ENCODE peak calls at places on chromosomes 7 and 10, in six cellular contexts. P is Peyer's patch, V is colonic mucosa, D is cardiac muscle cell, J is lower lobe of right lung, E is A549. Y is an unnamed sample. For H3K4me1, the result is how much of the 10 kb centered on the place peaks cover.

GRCh38 chr7:111833461-111833860 is 271.2 kb upstream of the IMMP2L start:
- DNase-seq in P (no peak), V (no peak), D (no peak), J (no peak), E (no peak), Y (no peak)

GRCh38 chr7:100547872-100548271 is 8.9 kb downstream of the AGFG2 start:
- DNase-seq in P (no peak), V (no peak), D (peak), J (no peak), E (no peak), Y (no peak)

GRCh38 chr7:140360697-140361229 is 37.6 kb downstream of the SLC37A3 start:
- DNase-seq in P (no peak), V (no peak), D (no peak), J (no peak), E (no peak), Y (no peak)

GRCh38 chr7:128322040-128322643 is 21.6 kb downstream of the RBM28 start:
- DNase-seq in P (no peak), V (no peak), D (peak), J (no peak), E (peak), Y (no peak)

GRCh38 chr7:53504914-53505313 is 469.5 kb downstream of the POM121L12 start:
- DNase-seq in P (no peak), V (no peak), D (no peak), J (no peak), E (no peak), Y (no peak)

GRCh38 chr7:96299496-96299895 is 22.4 kb downstream of the SLC25A13 start:
- DNase-seq in P (no peak), V (no peak), D (peak), J (no peak), E (no peak), Y (no peak)

GRCh38 chr10:31490858-31491504 is 172.0 kb downstream of the ZEB1 start:
- DNase-seq in P (no peak), V (no peak), D (peak), J (no peak), E (peak), Y (no peak)

GRCh38 chr7:106050743-106051110 is 61.4 kb downstream of the SYPL1 start:
- DNase-seq in P (no peak), V (no peak), D (peak), J (no peak), E (no peak), Y (no peak)

GRCh38 chr10:569961-570630 is 119.4 kb downstream of the DIP2C start:
- DNase-seq in P (no peak), V (no peak), D (no peak), J (no peak), E (no peak), Y (no peak)

GRCh38 chr10:11177926-11178453 is 160.3 kb downstream of the CELF2 start:
- DNase-seq in P (peak), V (no peak), D (no peak), J (peak), E (no peak), Y (no peak)

GRCh38 chr7:134886353-134887057 is 99.8 kb upstream of the AGBL3 start:
- DNase-seq in P (no peak), V (no peak), D (peak), J (no peak), E (no peak), Y (peak)

GRCh38 chr7:134083766-134084487 is 43.2 kb upstream of the LRGUK start:
- DNase-seq in P (no peak), V (no peak), D (no peak), J (no peak), E (no peak), Y (no peak)

GRCh38 chr7:50379082-50379481 is 71.1 kb downstream of the FIGNL1 start:
- DNase-seq in P (no peak), V (no peak), D (no peak), J (no peak), E (no peak), Y (no peak)

GRCh38 chr7:55206235-55207029 is 158.7 kb upstream of the LANCL2 start:
- DNase-seq in P (no peak), V (no peak), D (no peak), J (no peak), E (no peak), Y (no peak)

GRCh38 chr7:105768117-105768516 is 108.3 kb downstream of the ATXN7L1 start:
- DNase-seq in P (no peak), V (no peak), D (no peak), J (no peak), E (no peak), Y (no peak)

GRCh38 chr10:15405319-15405718 is 34.2 kb upstream of the FAM171A1 start:
- DNase-seq in P (no peak), V (no peak), D (no peak), J (no peak), E (no peak), Y (no peak)

GRCh38 chr10:5283305-5284158 is 81.2 kb upstream of the UCN3 start:
- DNase-seq in P (no peak), V (peak), D (peak), J (peak), E (peak), Y (no peak)

GRCh38 chr10:19638173-19638872 is 177.9 kb upstream of the PLXDC2 start:
- DNase-seq in P (no peak), V (no peak), D (peak), J (no peak), E (peak), Y (no peak)

GRCh38 chr7:105664816-105665525 is 83.7 kb upstream of the EFCAB10 start:
- DNase-seq in P (no peak), V (no peak), D (peak), J (no peak), E (peak), Y (no peak)

GRCh38 chr10:71244638-71245419 is 32.5 kb downstream of the UNC5B start:
- DNase-seq in P (no peak), V (no peak), D (peak), J (peak), E (no peak), Y (peak)

GRCh38 chr7:151114151-151115090 is 28.1 kb downstream of the AGAP3 start:
- DNase-seq in P (no peak), V (peak), D (peak), J (peak), E (no peak), Y (peak)

GRCh38 chr10:62817120-62817762 is 1.1 kb upstream of the EGR2 start:
- DNase-seq in P (peak), V (peak), D (peak), J (peak), E (peak), Y (peak)

GRCh38 chr7:137932881-137933269 is 69.0 kb downstream of the CREB3L2 start:
- DNase-seq in P (no peak), V (no peak), D (peak), J (no peak), E (peak), Y (no peak)
- H3K4me1 ChIP-seq in P (under half), V (under half), D (half or more), J (half or more), E (under half), Y (under half)

GRCh38 chr10:93224005-93224779 is 150.5 kb downstream of the CYP26A1 start:
- DNase-seq in P (no peak), V (no peak), D (no peak), J (no peak), E (peak), Y (peak)
- TF ChIP-seq CTCF in P (peak), V (no peak), D (no peak), J (no peak), E (peak), Y (no peak)

GRCh38 chr7:22147113-22147512 is 201.4 kb upstream of the CDCA7L start:
- DNase-seq in P (no peak), V (no peak), D (no peak), J (no peak), E (no peak), Y (no peak)
- H3K4me3 ChIP-seq in P (no peak), V (no peak), D (no peak), J (no peak), E (no peak), Y (no peak)

GRCh38 chr7:143240323-143241168 is 18.7 kb downstream of the TAS2R40 start:
- DNase-seq in P (peak), V (peak), D (peak), J (no peak), E (peak), Y (no peak)
- H3K4me1 ChIP-seq in P (under half), V (under half), D (under half), J (under half), E (under half), Y (under half)

GRCh38 chr7:9106747-9107146 is 673.3 kb downstream of the NXPH1 start:
- DNase-seq in P (no peak), V (no peak), D (no peak), J (no peak), E (no peak), Y (no peak)
- TF ChIP-seq CTCF in P (no peak), V (no peak), D (no peak), J (no peak), E (no peak), Y (no peak)

GRCh38 chr10:22475857-22476600 is 130.7 kb downstream of the SPAG6 start:
- DNase-seq in P (no peak), V (no peak), D (no peak), J (no peak), E (peak), Y (no peak)
- H3K4me3 ChIP-seq in P (peak), V (peak), D (peak), J (peak), E (peak), Y (no peak)

DNA sequence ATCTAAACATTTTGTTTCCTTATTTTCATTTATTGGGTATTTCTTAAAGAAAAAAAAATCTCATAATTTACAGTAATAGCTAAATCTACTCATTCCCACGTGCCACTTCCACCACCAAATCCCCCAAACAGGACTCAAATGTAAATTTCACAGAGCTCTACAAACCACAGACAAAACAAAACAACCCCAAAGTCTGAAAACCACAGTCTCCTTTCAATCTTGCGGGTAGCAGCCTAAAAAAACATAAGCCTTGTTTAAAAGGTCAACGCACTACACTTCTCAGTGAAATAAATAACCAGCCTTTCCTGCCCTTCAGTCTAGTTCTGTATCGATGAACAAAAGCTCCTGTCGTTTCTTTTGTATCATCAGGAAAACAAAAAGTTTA is 121.8 kb upstream of the AFAP1L2 start:
- DNase-seq in P (peak), V (no peak), D (peak), J (no peak), E (no peak), Y (no peak)
- H3K4me1 ChIP-seq in P (under half), V (under half), D (under half), J (under half), E (under half), Y (under half)

DNA sequence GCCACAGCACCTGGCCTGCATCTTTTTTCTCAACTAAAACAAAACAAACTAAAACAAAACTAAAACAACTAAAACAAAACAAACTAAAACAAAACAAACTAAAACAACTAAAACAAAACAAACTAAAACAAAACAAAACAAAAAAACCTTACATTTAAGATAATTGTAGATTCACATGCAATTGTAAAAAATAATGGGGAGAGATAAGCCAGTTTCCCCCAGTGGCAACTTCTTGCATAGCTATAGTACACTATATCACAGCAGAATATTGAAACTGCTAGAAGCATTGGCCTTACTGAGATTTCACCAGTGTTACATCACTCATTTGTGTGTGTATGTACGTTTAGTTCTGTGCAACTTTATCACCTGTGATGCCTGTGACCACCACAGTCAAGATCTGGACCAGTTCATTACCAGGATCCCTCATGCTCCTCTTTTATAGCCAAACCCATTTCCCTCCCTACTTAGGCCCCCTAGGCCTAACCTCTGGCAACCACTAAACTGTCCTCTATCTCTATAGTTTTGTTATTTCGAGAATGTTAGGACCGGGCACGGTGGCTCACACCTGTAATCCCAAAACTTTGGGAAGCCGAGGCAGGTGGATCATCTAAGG is 9.3 kb downstream of the FXYD4 start:
- DNase-seq in P (no peak), V (no peak), D (peak), J (no peak), E (peak), Y (no peak)
- TF ChIP-seq CTCF in P (no peak), V (no peak), D (peak), J (no peak), E (no peak), Y (no peak)

GRCh38 chr7:519974-520458 is 370 bp upstream of the PDGFA start:
- DNase-seq in P (no peak), V (no peak), D (peak), J (peak), E (peak), Y (no peak)

GRCh38 chr7:520503-521161 is 986 bp upstream of the PDGFA start:
- DNase-seq in P (no peak), V (no peak), D (peak), J (no peak), E (no peak), Y (no peak)

GRCh38 chr7:519429-519973 is at the start of gene PDGFA:
- DNase-seq in P (no peak), V (no peak), D (peak), J (no peak), E (peak), Y (peak)

GRCh38 chr7:517848-518629 is 1.6 kb downstream of the PDGFA start:
- DNase-seq in P (no peak), V (peak), D (peak), J (peak), E (peak), Y (peak)

DNA sequence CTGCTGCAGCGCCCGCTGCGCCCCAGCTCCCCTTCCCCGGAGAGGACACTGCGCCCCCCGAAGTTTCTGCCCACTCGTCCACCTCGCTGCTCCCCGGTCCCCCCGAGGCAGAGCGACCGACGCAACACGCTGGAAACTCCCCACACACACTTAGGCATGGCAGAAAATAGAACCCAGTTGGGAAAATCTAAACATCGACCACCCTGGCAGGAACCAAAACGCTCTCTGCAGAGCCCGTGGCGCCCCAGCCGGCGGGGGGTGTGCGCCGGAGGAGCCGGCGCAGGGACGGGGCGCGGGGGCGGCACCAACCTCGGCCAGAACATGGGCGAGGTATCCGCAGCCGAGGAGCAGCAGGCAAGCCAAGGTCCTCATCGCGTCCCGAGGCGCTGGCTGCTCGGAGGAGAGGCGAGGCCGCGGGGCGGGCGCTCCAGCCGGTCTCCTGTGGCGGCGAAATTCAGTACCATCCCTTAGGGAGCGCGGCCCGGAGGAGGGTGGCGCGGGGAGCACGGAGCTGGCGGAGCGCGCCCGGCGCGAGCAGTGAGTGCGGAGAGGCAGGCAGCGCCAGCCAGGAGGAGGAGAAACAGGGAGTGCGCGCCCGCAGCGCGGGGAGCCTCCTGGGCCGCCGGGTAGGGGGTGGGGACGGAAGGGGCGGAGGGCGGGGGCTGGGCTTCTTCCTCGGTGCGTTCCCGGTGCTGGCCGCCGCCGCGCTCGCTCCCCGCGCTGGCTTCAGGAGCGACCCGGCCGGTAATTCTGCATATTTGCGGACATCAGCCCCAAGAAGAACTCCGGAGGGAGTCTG is 817 bp downstream of the PDGFA start:
- DNase-seq in P (peak), V (peak), D (peak), J (peak), E (peak), Y (peak)
- H3K4me3 ChIP-seq in P (peak), V (peak), D (peak), J (peak), E (peak), Y (peak)

Y was measured in mucosa of descending colon.